ENCODE peak calls at places on chromosomes 3 and 15, in eight cellular contexts. One of them, this sample, is unnamed.

GRCh38 chr3:83738202-83738601 is 1220.6 kb upstream of the CADM2 start:
- DNase-seq in adrenal gland: no peak
- DNase-seq in heart left ventricle: no peak
- DNase-seq in transverse colon: no peak
- DNase-seq in A549: no peak
- DNase-seq in IMR-90: no peak
- DNase-seq in spleen: no peak
- DNase-seq in ovary: no peak
- DNase-seq in this sample: no peak

GRCh38 chr3:46578973-46579755 is 13.1 kb upstream of the LRRC2 start:
- DNase-seq in adrenal gland: no peak
- DNase-seq in heart left ventricle: no peak
- DNase-seq in transverse colon: no peak
- DNase-seq in A549: no peak
- DNase-seq in IMR-90: no peak
- DNase-seq in spleen: no peak
- DNase-seq in ovary: no peak
- DNase-seq in this sample: no peak

GRCh38 chr3:171811059-171811912 is 1.0 kb upstream of the PLD1 start:
- DNase-seq in adrenal gland: no peak
- DNase-seq in heart left ventricle: no peak
- DNase-seq in transverse colon: no peak
- DNase-seq in A549: peak; percentile 75
- DNase-seq in IMR-90: peak; percentile 99
- DNase-seq in spleen: no peak
- DNase-seq in ovary: no peak
- DNase-seq in this sample: no peak

GRCh38 chr3:157134620-157135191 is 25.2 kb downstream of the CCNL1 start:
- DNase-seq in adrenal gland: no peak
- DNase-seq in heart left ventricle: no peak
- DNase-seq in transverse colon: no peak
- DNase-seq in A549: no peak
- DNase-seq in IMR-90: no peak
- DNase-seq in spleen: no peak
- DNase-seq in ovary: no peak
- DNase-seq in this sample: no peak

GRCh38 chr3:143001034-143001368 is 369 bp upstream of the U2SURP start:
- DNase-seq in adrenal gland: no peak
- DNase-seq in heart left ventricle: no peak
- DNase-seq in transverse colon: no peak
- DNase-seq in A549: no peak
- DNase-seq in IMR-90: no peak
- DNase-seq in spleen: peak; percentile 90
- DNase-seq in ovary: no peak
- DNase-seq in this sample: peak; percentile 93

GRCh38 chr15:26051771-26052685 is 188.9 kb upstream of the ATP10A start:
- DNase-seq in adrenal gland: no peak
- DNase-seq in heart left ventricle: no peak
- DNase-seq in transverse colon: peak; percentile 7
- DNase-seq in A549: no peak
- DNase-seq in IMR-90: no peak
- DNase-seq in spleen: no peak
- DNase-seq in ovary: no peak
- DNase-seq in this sample: no peak

GRCh38 chr3:129453732-129454131 is 13.7 kb downstream of the IFT122 start:
- DNase-seq in adrenal gland: no peak
- DNase-seq in heart left ventricle: no peak
- DNase-seq in transverse colon: no peak
- DNase-seq in A549: no peak
- DNase-seq in IMR-90: peak; percentile 75
- DNase-seq in spleen: no peak
- DNase-seq in ovary: no peak
- DNase-seq in this sample: no peak

GRCh38 chr3:58383476-58383875 is 50.2 kb downstream of the PDHB start:
- DNase-seq in adrenal gland: no peak
- DNase-seq in heart left ventricle: no peak
- DNase-seq in transverse colon: no peak
- DNase-seq in A549: no peak
- DNase-seq in IMR-90: peak; percentile 58
- DNase-seq in spleen: no peak
- DNase-seq in ovary: no peak
- DNase-seq in this sample: no peak

GRCh38 chr15:63301088-63301487 is 23.7 kb downstream of the APH1B start:
- DNase-seq in adrenal gland: no peak
- DNase-seq in heart left ventricle: no peak
- DNase-seq in transverse colon: no peak
- DNase-seq in A549: no peak
- DNase-seq in IMR-90: no peak
- DNase-seq in spleen: no peak
- DNase-seq in ovary: no peak
- DNase-seq in this sample: no peak

GRCh38 chr3:161854232-161854771 is 357.7 kb downstream of the OTOL1 start:
- DNase-seq in adrenal gland: no peak
- DNase-seq in heart left ventricle: no peak
- DNase-seq in transverse colon: peak; percentile 45
- DNase-seq in A549: no peak
- DNase-seq in IMR-90: peak; percentile 70
- DNase-seq in spleen: no peak
- DNase-seq in ovary: no peak
- DNase-seq in this sample: no peak
- TF ChIP-seq CTCF in adrenal gland: no peak
- TF ChIP-seq CTCF in heart left ventricle: no peak
- TF ChIP-seq CTCF in transverse colon: no peak
- TF ChIP-seq CTCF in A549: no peak
- TF ChIP-seq CTCF in IMR-90: peak; percentile 13
- TF ChIP-seq CTCF in spleen: no peak
- TF ChIP-seq CTCF in ovary: no peak
- TF ChIP-seq CTCF in this sample: no peak

GRCh38 chr3:13880811-13881156 is 913 bp upstream of the WNT7A start:
- DNase-seq in adrenal gland: no peak
- DNase-seq in heart left ventricle: no peak
- DNase-seq in transverse colon: no peak
- DNase-seq in A549: no peak
- DNase-seq in IMR-90: no peak
- DNase-seq in spleen: no peak
- DNase-seq in ovary: no peak
- DNase-seq in this sample: peak; percentile 82

GRCh38 chr3:13878711-13879101 is 1.2 kb downstream of the WNT7A start:
- DNase-seq in adrenal gland: no peak
- DNase-seq in heart left ventricle: no peak
- DNase-seq in transverse colon: no peak
- DNase-seq in A549: peak; percentile 32
- DNase-seq in IMR-90: no peak
- DNase-seq in spleen: no peak
- DNase-seq in ovary: no peak
- DNase-seq in this sample: no peak

GRCh38 chr3:13881536-13882410 is 1.9 kb upstream of the WNT7A start:
- DNase-seq in adrenal gland: no peak
- DNase-seq in heart left ventricle: no peak
- DNase-seq in transverse colon: no peak
- DNase-seq in A549: no peak
- DNase-seq in IMR-90: no peak
- DNase-seq in spleen: no peak
- DNase-seq in ovary: no peak
- DNase-seq in this sample: peak; percentile 42

GRCh38 chr3:13879102-13879945 is 547 bp downstream of the WNT7A start:
- DNase-seq in adrenal gland: no peak
- DNase-seq in heart left ventricle: no peak
- DNase-seq in transverse colon: no peak
- DNase-seq in A549: peak; percentile 26
- DNase-seq in IMR-90: no peak
- DNase-seq in spleen: no peak
- DNase-seq in ovary: no peak
- DNase-seq in this sample: no peak

GRCh38 chr3:13879946-13880810 is at the start of gene WNT7A:
- DNase-seq in adrenal gland: no peak
- DNase-seq in heart left ventricle: no peak
- DNase-seq in transverse colon: no peak
- DNase-seq in A549: peak; percentile 81
- DNase-seq in IMR-90: no peak
- DNase-seq in spleen: peak; percentile 81
- DNase-seq in ovary: no peak
- DNase-seq in this sample: no peak
- H3K4me3 ChIP-seq in adrenal gland: no peak within 1 kb of the TSS
- H3K4me3 ChIP-seq in heart left ventricle: peak within 1 kb of the TSS; percentile 43
- H3K4me3 ChIP-seq in transverse colon: no peak within 1 kb of the TSS
- H3K4me3 ChIP-seq in A549: peak within 1 kb of the TSS; percentile 53
- H3K4me3 ChIP-seq in IMR-90: no peak within 1 kb of the TSS
- H3K4me3 ChIP-seq in spleen: peak within 1 kb of the TSS; percentile 50
- H3K4me3 ChIP-seq in ovary: no peak within 1 kb of the TSS
- H3K4me3 ChIP-seq in this sample: no peak within 1 kb of the TSS

DNA sequence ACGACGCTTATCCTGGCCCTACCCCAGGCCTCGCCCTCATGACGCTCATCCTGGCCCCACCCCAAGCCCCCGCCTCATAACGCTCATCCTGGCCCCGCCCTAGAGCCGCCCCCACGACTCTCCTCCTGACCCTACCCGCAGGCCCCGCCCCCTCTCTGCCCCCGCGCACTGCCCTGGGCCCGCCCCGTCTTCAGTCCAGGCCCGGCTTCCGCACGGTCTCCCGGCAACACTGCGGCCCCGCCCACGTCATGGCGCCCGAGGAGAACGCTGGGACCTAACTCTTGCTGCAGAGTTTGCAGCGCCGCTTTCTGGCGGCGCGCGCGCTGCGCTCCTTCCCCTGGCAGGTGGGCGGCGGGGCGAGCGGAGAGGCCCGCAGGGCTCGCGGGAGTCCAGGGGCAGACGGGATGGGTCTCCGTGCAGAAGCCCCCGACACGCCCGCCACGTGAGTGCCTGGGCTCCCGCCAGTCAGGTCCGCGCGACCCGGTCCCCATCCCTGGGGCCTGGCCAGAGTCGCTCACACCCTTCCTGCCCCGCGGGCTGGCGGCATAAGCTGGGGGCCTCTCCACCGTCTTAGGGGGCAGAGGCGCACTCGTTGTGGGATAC is 52.5 kb upstream of the ROPN1B start:
- DNase-seq in adrenal gland: peak; percentile 99
- DNase-seq in heart left ventricle: no peak
- DNase-seq in transverse colon: peak; percentile 99
- DNase-seq in A549: peak; percentile 36
- DNase-seq in IMR-90: peak; percentile 91
- DNase-seq in spleen: peak; percentile 99
- DNase-seq in ovary: peak; percentile 99
- DNase-seq in this sample: peak; percentile 100
- TF ChIP-seq POLR2A in adrenal gland: no peak
- TF ChIP-seq POLR2A in heart left ventricle: no peak
- TF ChIP-seq POLR2A in transverse colon: peak; percentile 36
- TF ChIP-seq POLR2A in A549: peak; percentile 31
- TF ChIP-seq POLR2A in IMR-90: no peak
- TF ChIP-seq POLR2A in spleen: no peak
- TF ChIP-seq POLR2A in ovary: peak; percentile 12
- TF ChIP-seq POLR2A in this sample: no peak

GRCh38 chr3:54150864-54151467 is 28.6 kb downstream of the CACNA2D3 start:
- DNase-seq in adrenal gland: no peak
- DNase-seq in heart left ventricle: no peak
- DNase-seq in transverse colon: no peak
- DNase-seq in A549: no peak
- DNase-seq in IMR-90: no peak
- DNase-seq in spleen: no peak
- DNase-seq in ovary: no peak
- DNase-seq in this sample: peak; percentile 3

DNA sequence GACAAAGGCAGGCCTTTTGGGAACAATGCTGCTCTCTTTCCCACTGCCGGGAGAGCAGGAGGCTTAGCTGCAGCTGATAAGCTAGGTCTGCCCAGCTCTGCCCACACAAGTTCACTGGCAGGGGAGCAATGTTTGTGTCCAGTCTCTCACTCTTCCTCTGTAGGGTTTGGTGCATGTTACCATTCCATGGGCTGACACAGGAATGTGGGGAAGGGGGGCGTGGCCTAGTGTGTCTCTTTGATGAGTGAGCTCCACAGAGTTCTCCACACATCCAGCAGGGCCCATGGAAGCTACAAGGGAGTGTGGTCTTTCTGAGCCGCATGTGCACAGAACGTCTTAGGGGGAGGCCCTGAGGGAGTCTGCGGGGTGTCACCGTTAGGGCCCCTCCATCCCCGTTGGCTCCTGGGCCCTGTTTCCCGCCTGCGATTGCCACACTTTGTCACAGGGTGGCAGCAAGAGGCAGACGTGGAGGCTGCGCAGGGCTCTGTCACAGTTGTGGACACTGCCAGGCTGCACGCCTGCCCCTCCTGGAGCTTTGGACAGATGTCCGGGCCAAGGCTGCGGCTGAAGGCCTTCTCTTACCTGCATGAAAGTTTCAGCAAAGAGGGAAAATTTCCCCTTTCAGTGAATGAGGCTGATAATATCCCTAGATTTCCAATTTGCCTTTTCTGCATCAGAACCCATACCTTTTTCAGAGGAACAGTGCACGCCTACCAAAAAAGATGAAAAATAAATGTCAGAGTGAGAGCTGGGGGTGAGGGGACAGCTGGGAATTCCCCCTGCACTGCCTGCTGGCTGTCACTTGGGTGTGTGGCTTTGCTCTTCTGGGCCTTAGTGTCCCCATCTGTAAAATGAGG is 24.3 kb downstream of the CACNA2D3 start:
- DNase-seq in adrenal gland: peak; percentile 41
- DNase-seq in heart left ventricle: peak; percentile 79
- DNase-seq in transverse colon: peak; percentile 41
- DNase-seq in A549: peak; percentile 27
- DNase-seq in IMR-90: no peak
- DNase-seq in spleen: no peak
- DNase-seq in ovary: peak; percentile 45
- DNase-seq in this sample: no peak
- TF ChIP-seq CTCF in adrenal gland: peak; percentile 53
- TF ChIP-seq CTCF in heart left ventricle: peak; percentile 69
- TF ChIP-seq CTCF in transverse colon: peak; percentile 68
- TF ChIP-seq CTCF in A549: peak; percentile 29
- TF ChIP-seq CTCF in IMR-90: no peak
- TF ChIP-seq CTCF in spleen: no peak
- TF ChIP-seq CTCF in ovary: no peak
- TF ChIP-seq CTCF in this sample: no peak

DNA sequence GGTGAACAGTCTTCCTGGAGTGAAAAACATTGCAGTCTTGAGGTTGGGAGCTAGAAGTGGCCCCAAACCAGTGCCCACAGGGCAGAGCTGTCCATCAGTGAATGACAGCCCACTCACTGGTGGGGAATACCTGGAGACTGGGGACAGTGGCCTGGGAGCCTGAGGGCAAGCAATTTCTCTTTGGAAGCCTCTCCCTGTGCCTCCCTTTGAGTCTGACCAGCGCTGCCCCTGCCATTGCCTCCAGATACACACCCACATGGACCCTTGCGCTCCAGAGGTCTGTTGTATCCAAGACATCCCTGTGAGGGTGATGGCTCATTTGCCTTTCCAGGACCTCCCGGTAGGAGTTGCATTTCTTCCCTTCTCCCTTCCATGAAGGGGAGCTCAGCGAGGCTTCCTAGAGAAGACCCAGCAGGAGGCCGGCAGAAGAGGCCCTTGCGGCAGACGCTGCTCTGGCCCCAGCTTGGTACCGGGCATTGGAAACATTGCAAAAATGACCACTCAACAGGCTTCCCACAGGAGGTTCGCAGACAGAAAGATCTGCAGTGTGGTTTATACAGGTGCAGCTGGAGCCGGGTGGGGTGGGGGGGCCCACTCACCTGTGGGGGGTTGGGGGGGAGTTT is 38.5 kb downstream of the KLF13 start:
- DNase-seq in adrenal gland: no peak
- DNase-seq in heart left ventricle: no peak
- DNase-seq in transverse colon: no peak
- DNase-seq in A549: no peak
- DNase-seq in IMR-90: no peak
- DNase-seq in spleen: peak; percentile 74
- DNase-seq in ovary: no peak
- DNase-seq in this sample: no peak
- H3K4me3 ChIP-seq in adrenal gland: no peak overlapping the region
- H3K4me3 ChIP-seq in heart left ventricle: peak overlapping the region; percentile 27
- H3K4me3 ChIP-seq in transverse colon: no peak overlapping the region
- H3K4me3 ChIP-seq in A549: no peak overlapping the region
- H3K4me3 ChIP-seq in IMR-90: no peak overlapping the region
- H3K4me3 ChIP-seq in spleen: peak overlapping the region; percentile 19
- H3K4me3 ChIP-seq in ovary: peak overlapping the region; percentile 14
- H3K4me3 ChIP-seq in this sample: no peak overlapping the region

GRCh38 chr3:179562467-179563297 is at the start of gene ACTL6A:
- DNase-seq in adrenal gland: peak; percentile 100
- DNase-seq in heart left ventricle: peak; percentile 100
- DNase-seq in transverse colon: peak; percentile 100
- DNase-seq in A549: peak; percentile 95
- DNase-seq in IMR-90: peak; percentile 99
- DNase-seq in spleen: peak; percentile 99
- DNase-seq in ovary: peak; percentile 100
- DNase-seq in this sample: peak; percentile 100
- TF ChIP-seq POLR2A in adrenal gland: peak; percentile 66
- TF ChIP-seq POLR2A in heart left ventricle: no peak
- TF ChIP-seq POLR2A in transverse colon: peak; percentile 64
- TF ChIP-seq POLR2A in A549: peak; percentile 80
- TF ChIP-seq POLR2A in IMR-90: peak; percentile 83
- TF ChIP-seq POLR2A in spleen: peak; percentile 29
- TF ChIP-seq POLR2A in ovary: peak; percentile 48
- TF ChIP-seq POLR2A in this sample: no peak

This sample was measured in lower leg skin.